ENCODE peak calls at places on chromosomes 7 and 10, in eight cellular contexts. One of them, this sample, is unnamed.

GRCh38 chr7:49866076-49866735 is 92.8 kb downstream of the VWC2 start:
- DNase-seq in WTC11: no peak
- DNase-seq in psoas muscle: no peak
- DNase-seq in adrenal gland: no peak
- DNase-seq in AG04450: no peak
- DNase-seq in CD4-positive, alpha-beta T cell: no peak
- DNase-seq in A549: no peak
- DNase-seq in cardiac muscle cell: peak
- DNase-seq in this sample: no peak

GRCh38 chr10:34821587-34822585 is 6.8 kb upstream of the PARD3 start:
- DNase-seq in WTC11: no peak
- DNase-seq in psoas muscle: peak
- DNase-seq in adrenal gland: no peak
- DNase-seq in AG04450: no peak
- DNase-seq in CD4-positive, alpha-beta T cell: no peak
- DNase-seq in A549: no peak
- DNase-seq in cardiac muscle cell: no peak
- DNase-seq in this sample: no peak

GRCh38 chr10:18254086-18254485 is 113.9 kb downstream of the CACNB2 start:
- DNase-seq in WTC11: no peak
- DNase-seq in psoas muscle: no peak
- DNase-seq in adrenal gland: no peak
- DNase-seq in AG04450: no peak
- DNase-seq in CD4-positive, alpha-beta T cell: no peak
- DNase-seq in A549: no peak
- DNase-seq in cardiac muscle cell: no peak
- DNase-seq in this sample: no peak

GRCh38 chr7:158394936-158395335 is 192.7 kb downstream of the PTPRN2 start:
- DNase-seq in WTC11: peak
- DNase-seq in psoas muscle: no peak
- DNase-seq in adrenal gland: peak
- DNase-seq in AG04450: no peak
- DNase-seq in CD4-positive, alpha-beta T cell: peak
- DNase-seq in A549: peak
- DNase-seq in cardiac muscle cell: peak
- DNase-seq in this sample: peak

GRCh38 chr7:157427811-157428553 is 91.2 kb downstream of the DNAJB6 start:
- DNase-seq in WTC11: peak
- DNase-seq in psoas muscle: peak
- DNase-seq in adrenal gland: no peak
- DNase-seq in AG04450: no peak
- DNase-seq in CD4-positive, alpha-beta T cell: no peak
- DNase-seq in A549: no peak
- DNase-seq in cardiac muscle cell: no peak
- DNase-seq in this sample: no peak

GRCh38 chr7:114422478-114423217 is 8.0 kb downstream of the FOXP2 start:
- DNase-seq in WTC11: no peak
- DNase-seq in psoas muscle: no peak
- DNase-seq in adrenal gland: no peak
- DNase-seq in AG04450: no peak
- DNase-seq in CD4-positive, alpha-beta T cell: no peak
- DNase-seq in A549: no peak
- DNase-seq in cardiac muscle cell: no peak
- DNase-seq in this sample: no peak

GRCh38 chr7:43456200-43456599 is 126.7 kb upstream of the STK17A start:
- DNase-seq in WTC11: peak
- DNase-seq in psoas muscle: no peak
- DNase-seq in adrenal gland: no peak
- DNase-seq in AG04450: no peak
- DNase-seq in CD4-positive, alpha-beta T cell: no peak
- DNase-seq in A549: no peak
- DNase-seq in cardiac muscle cell: peak
- DNase-seq in this sample: peak

GRCh38 chr7:105457619-105458018 is 64.5 kb downstream of the PUS7 start:
- DNase-seq in WTC11: no peak
- DNase-seq in psoas muscle: no peak
- DNase-seq in adrenal gland: no peak
- DNase-seq in AG04450: no peak
- DNase-seq in CD4-positive, alpha-beta T cell: no peak
- DNase-seq in A549: no peak
- DNase-seq in cardiac muscle cell: no peak
- DNase-seq in this sample: no peak

GRCh38 chr10:86439544-86439943 is 72.9 kb upstream of the GRID1 start:
- DNase-seq in WTC11: no peak
- DNase-seq in psoas muscle: peak
- DNase-seq in adrenal gland: peak
- DNase-seq in AG04450: peak
- DNase-seq in CD4-positive, alpha-beta T cell: no peak
- DNase-seq in A549: peak
- DNase-seq in cardiac muscle cell: peak
- DNase-seq in this sample: no peak

GRCh38 chr10:103983367-103983911 is 16.5 kb downstream of the SLK start:
- DNase-seq in WTC11: no peak
- DNase-seq in psoas muscle: no peak
- DNase-seq in adrenal gland: no peak
- DNase-seq in AG04450: no peak
- DNase-seq in CD4-positive, alpha-beta T cell: no peak
- DNase-seq in A549: no peak
- DNase-seq in cardiac muscle cell: no peak
- DNase-seq in this sample: no peak

GRCh38 chr10:61271127-61271780 is 181.9 kb downstream of the TMEM26 start:
- DNase-seq in WTC11: no peak
- DNase-seq in psoas muscle: no peak
- DNase-seq in adrenal gland: no peak
- DNase-seq in AG04450: peak
- DNase-seq in CD4-positive, alpha-beta T cell: no peak
- DNase-seq in A549: peak
- DNase-seq in cardiac muscle cell: no peak
- DNase-seq in this sample: no peak

GRCh38 chr7:116142850-116143249 is 67.5 kb upstream of the TES start:
- DNase-seq in WTC11: no peak
- DNase-seq in psoas muscle: no peak
- DNase-seq in adrenal gland: no peak
- DNase-seq in AG04450: no peak
- DNase-seq in CD4-positive, alpha-beta T cell: no peak
- DNase-seq in A549: no peak
- DNase-seq in cardiac muscle cell: no peak
- DNase-seq in this sample: no peak

GRCh38 chr7:30200591-30200990 is 65.8 kb downstream of the MTURN start:
- DNase-seq in WTC11: no peak
- DNase-seq in psoas muscle: no peak
- DNase-seq in adrenal gland: no peak
- DNase-seq in AG04450: no peak
- DNase-seq in CD4-positive, alpha-beta T cell: no peak
- DNase-seq in A549: no peak
- DNase-seq in cardiac muscle cell: no peak
- DNase-seq in this sample: no peak

GRCh38 chr10:61140765-61141392 is 196.9 kb upstream of the RHOBTB1 start:
- DNase-seq in WTC11: no peak
- DNase-seq in psoas muscle: no peak
- DNase-seq in adrenal gland: peak
- DNase-seq in AG04450: peak
- DNase-seq in CD4-positive, alpha-beta T cell: no peak
- DNase-seq in A549: peak
- DNase-seq in cardiac muscle cell: peak
- DNase-seq in this sample: no peak

DNA sequence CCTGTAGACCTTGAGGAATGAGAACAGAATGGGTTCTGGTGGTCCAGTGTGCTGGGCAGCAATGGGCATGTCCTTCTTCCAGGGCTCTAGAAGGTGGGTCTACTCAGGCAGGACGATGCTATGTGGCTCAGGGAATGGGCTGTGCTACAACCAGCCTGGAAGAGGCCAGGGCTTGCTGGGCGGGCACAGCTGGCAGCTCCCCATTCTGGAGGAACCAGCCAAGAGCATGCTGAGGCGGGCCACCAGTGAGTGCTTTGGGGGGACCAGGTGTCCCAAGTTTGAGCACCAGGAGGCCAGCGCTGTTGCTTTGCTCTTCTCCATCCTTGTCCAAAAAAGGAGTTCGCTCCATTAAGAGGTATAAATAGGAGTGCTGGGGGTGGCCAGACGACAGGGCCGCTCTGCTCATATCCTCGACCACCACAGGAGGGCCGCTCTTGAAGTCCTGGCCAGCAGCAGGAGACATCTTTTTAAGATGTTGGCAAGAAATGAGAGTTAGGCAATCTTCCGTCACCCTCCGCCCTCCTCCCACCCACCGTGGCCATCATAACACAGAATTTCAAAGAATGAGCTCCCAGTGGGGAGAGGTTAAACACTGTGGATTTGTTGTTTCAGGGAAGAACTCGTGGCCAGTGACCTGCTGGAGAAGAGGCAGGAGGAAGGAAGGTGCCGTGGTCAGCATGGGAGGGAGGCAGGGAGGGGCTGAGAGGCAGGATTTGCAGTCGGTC is 141.3 kb downstream of the GRK5 start:
- DNase-seq in WTC11: no peak
- DNase-seq in psoas muscle: no peak
- DNase-seq in adrenal gland: no peak
- DNase-seq in AG04450: no peak
- DNase-seq in CD4-positive, alpha-beta T cell: no peak
- DNase-seq in A549: no peak
- DNase-seq in cardiac muscle cell: no peak
- DNase-seq in this sample: no peak
- TF ChIP-seq CTCF in WTC11: no peak
- TF ChIP-seq CTCF in psoas muscle: no peak
- TF ChIP-seq CTCF in adrenal gland: no peak
- TF ChIP-seq CTCF in AG04450: peak
- TF ChIP-seq CTCF in CD4-positive, alpha-beta T cell: no peak
- TF ChIP-seq CTCF in A549: no peak
- TF ChIP-seq CTCF in cardiac muscle cell: peak
- TF ChIP-seq CTCF in this sample: no peak

GRCh38 chr10:79269969-79270368 is 77.3 kb upstream of the PPIF start:
- DNase-seq in WTC11: no peak
- DNase-seq in psoas muscle: no peak
- DNase-seq in adrenal gland: no peak
- DNase-seq in AG04450: no peak
- DNase-seq in CD4-positive, alpha-beta T cell: no peak
- DNase-seq in A549: no peak
- DNase-seq in cardiac muscle cell: no peak
- DNase-seq in this sample: no peak

GRCh38 chr10:79268717-79269116 is 78.6 kb upstream of the PPIF start:
- DNase-seq in WTC11: no peak
- DNase-seq in psoas muscle: no peak
- DNase-seq in adrenal gland: no peak
- DNase-seq in AG04450: no peak
- DNase-seq in CD4-positive, alpha-beta T cell: no peak
- DNase-seq in A549: no peak
- DNase-seq in cardiac muscle cell: no peak
- DNase-seq in this sample: no peak

GRCh38 chr10:79272353-79272752 is 74.9 kb upstream of the PPIF start:
- DNase-seq in WTC11: no peak
- DNase-seq in psoas muscle: no peak
- DNase-seq in adrenal gland: no peak
- DNase-seq in AG04450: no peak
- DNase-seq in CD4-positive, alpha-beta T cell: no peak
- DNase-seq in A549: no peak
- DNase-seq in cardiac muscle cell: no peak
- DNase-seq in this sample: no peak

GRCh38 chr10:79269443-79269842 is 77.8 kb upstream of the PPIF start:
- DNase-seq in WTC11: no peak
- DNase-seq in psoas muscle: no peak
- DNase-seq in adrenal gland: no peak
- DNase-seq in AG04450: no peak
- DNase-seq in CD4-positive, alpha-beta T cell: no peak
- DNase-seq in A549: no peak
- DNase-seq in cardiac muscle cell: no peak
- DNase-seq in this sample: peak

GRCh38 chr10:79270471-79271246 is 76.6 kb upstream of the PPIF start:
- DNase-seq in WTC11: no peak
- DNase-seq in psoas muscle: peak
- DNase-seq in adrenal gland: peak
- DNase-seq in AG04450: no peak
- DNase-seq in CD4-positive, alpha-beta T cell: no peak
- DNase-seq in A549: no peak
- DNase-seq in cardiac muscle cell: no peak
- DNase-seq in this sample: peak
- TF ChIP-seq CTCF in WTC11: no peak
- TF ChIP-seq CTCF in psoas muscle: no peak
- TF ChIP-seq CTCF in adrenal gland: no peak
- TF ChIP-seq CTCF in AG04450: no peak
- TF ChIP-seq CTCF in CD4-positive, alpha-beta T cell: no peak
- TF ChIP-seq CTCF in A549: no peak
- TF ChIP-seq CTCF in cardiac muscle cell: no peak
- TF ChIP-seq CTCF in this sample: no peak

GRCh38 chr10:94362360-94363250 is at the start of gene NOC3L:
- DNase-seq in WTC11: peak
- DNase-seq in psoas muscle: peak
- DNase-seq in adrenal gland: peak
- DNase-seq in AG04450: peak
- DNase-seq in CD4-positive, alpha-beta T cell: peak
- DNase-seq in A549: peak
- DNase-seq in cardiac muscle cell: peak
- DNase-seq in this sample: peak

GRCh38 chr10:94357193-94357592 is 5.5 kb downstream of the NOC3L start:
- DNase-seq in WTC11: no peak
- DNase-seq in psoas muscle: no peak
- DNase-seq in adrenal gland: no peak
- DNase-seq in AG04450: no peak
- DNase-seq in CD4-positive, alpha-beta T cell: no peak
- DNase-seq in A549: no peak
- DNase-seq in cardiac muscle cell: no peak
- DNase-seq in this sample: no peak

GRCh38 chr10:94355841-94356240 is 6.9 kb downstream of the NOC3L start:
- DNase-seq in WTC11: no peak
- DNase-seq in psoas muscle: no peak
- DNase-seq in adrenal gland: no peak
- DNase-seq in AG04450: no peak
- DNase-seq in CD4-positive, alpha-beta T cell: no peak
- DNase-seq in A549: no peak
- DNase-seq in cardiac muscle cell: no peak
- DNase-seq in this sample: no peak

GRCh38 chr10:94361161-94361794 is 1.5 kb downstream of the NOC3L start:
- DNase-seq in WTC11: no peak
- DNase-seq in psoas muscle: no peak
- DNase-seq in adrenal gland: peak
- DNase-seq in AG04450: no peak
- DNase-seq in CD4-positive, alpha-beta T cell: no peak
- DNase-seq in A549: peak
- DNase-seq in cardiac muscle cell: no peak
- DNase-seq in this sample: no peak

GRCh38 chr10:94358480-94358879 is 4.3 kb downstream of the NOC3L start:
- DNase-seq in WTC11: no peak
- DNase-seq in psoas muscle: no peak
- DNase-seq in adrenal gland: no peak
- DNase-seq in AG04450: peak
- DNase-seq in CD4-positive, alpha-beta T cell: no peak
- DNase-seq in A549: no peak
- DNase-seq in cardiac muscle cell: no peak
- DNase-seq in this sample: no peak
- TF ChIP-seq CTCF in WTC11: no peak
- TF ChIP-seq CTCF in psoas muscle: no peak
- TF ChIP-seq CTCF in adrenal gland: no peak
- TF ChIP-seq CTCF in AG04450: no peak
- TF ChIP-seq CTCF in CD4-positive, alpha-beta T cell: no peak
- TF ChIP-seq CTCF in A549: no peak
- TF ChIP-seq CTCF in cardiac muscle cell: no peak
- TF ChIP-seq CTCF in this sample: no peak

DNA sequence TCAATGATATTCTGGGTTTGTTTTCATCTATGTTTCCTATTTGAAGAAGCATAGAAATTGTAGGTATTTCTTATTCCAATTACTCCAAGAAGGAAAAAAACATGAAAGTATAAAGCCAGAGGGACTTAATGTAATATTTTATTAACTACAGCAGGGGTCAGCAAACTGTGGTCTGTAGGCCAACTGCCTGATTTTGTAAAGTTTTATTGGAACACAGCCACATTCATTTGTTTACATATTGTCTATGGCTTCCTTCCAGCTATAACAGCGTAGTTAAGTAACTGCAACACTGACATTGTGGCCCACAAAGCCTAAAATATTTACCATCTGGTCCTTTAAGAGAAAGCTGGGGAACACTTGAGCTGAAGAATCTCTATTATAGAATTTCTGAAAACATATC is 306.2 kb downstream of the BICC1 start:
- DNase-seq in WTC11: no peak
- DNase-seq in psoas muscle: no peak
- DNase-seq in adrenal gland: no peak
- DNase-seq in AG04450: peak
- DNase-seq in CD4-positive, alpha-beta T cell: no peak
- DNase-seq in A549: peak
- DNase-seq in cardiac muscle cell: no peak
- DNase-seq in this sample: no peak
- TF ChIP-seq CTCF in WTC11: no peak
- TF ChIP-seq CTCF in psoas muscle: no peak
- TF ChIP-seq CTCF in adrenal gland: no peak
- TF ChIP-seq CTCF in AG04450: no peak
- TF ChIP-seq CTCF in CD4-positive, alpha-beta T cell: no peak
- TF ChIP-seq CTCF in A549: peak
- TF ChIP-seq CTCF in cardiac muscle cell: peak
- TF ChIP-seq CTCF in this sample: no peak